ENCODE peak calls at places on chromosomes 11 and 22, in nine cellular contexts. One of them, this sample, is unnamed.
A peak's percentile ranks its signal among the peaks of the same experiment; 100 is the strongest.

GRCh38 chr22:47776329-47776728 is 1013.9 kb downstream of the TBC1D22A start:
- DNase-seq in IMR-90: no peak
- DNase-seq in ovary: no peak
- DNase-seq in HS-27A: no peak
- DNase-seq in NCI-H446 treated with DMSO at 0.1 percent for 48 hours: no peak
- DNase-seq in KBM-7: no peak
- DNase-seq in renal cortical epithelial cell: no peak
- DNase-seq in amniotic stem cell: no peak
- DNase-seq in T1000: no peak
- DNase-seq in this sample: no peak

GRCh38 chr11:108593910-108594434 is 404 bp upstream of the EXPH5 start:
- DNase-seq in ovary: no peak
- DNase-seq in renal cortical epithelial cell: peak; percentile 91
- DNase-seq in KBM-7: no peak
- DNase-seq in T1000: no peak
- DNase-seq in amniotic stem cell: no peak
- DNase-seq in NCI-H446 treated with DMSO at 0.1 percent for 48 hours: no peak
- DNase-seq in IMR-90: no peak
- DNase-seq in HS-27A: no peak
- DNase-seq in this sample: no peak

GRCh38 chr11:86999859-87000753 is 37.6 kb upstream of the TMEM135 start:
- DNase-seq in ovary: no peak
- DNase-seq in HS-27A: no peak
- DNase-seq in NCI-H446 treated with DMSO at 0.1 percent for 48 hours: no peak
- DNase-seq in amniotic stem cell: no peak
- DNase-seq in T1000: no peak
- DNase-seq in KBM-7: no peak
- DNase-seq in IMR-90: peak; percentile 10
- DNase-seq in renal cortical epithelial cell: peak; percentile 50
- DNase-seq in this sample: peak; percentile 99

GRCh38 chr22:39289445-39290247 is 29.8 kb downstream of the RPL3 start:
- DNase-seq in T1000: no peak
- DNase-seq in KBM-7: no peak
- DNase-seq in HS-27A: no peak
- DNase-seq in NCI-H446 treated with DMSO at 0.1 percent for 48 hours: no peak
- DNase-seq in IMR-90: no peak
- DNase-seq in renal cortical epithelial cell: peak; percentile 85
- DNase-seq in amniotic stem cell: no peak
- DNase-seq in ovary: no peak
- DNase-seq in this sample: no peak

GRCh38 chr11:8257003-8257664 is 6.5 kb downstream of the LMO1 start:
- DNase-seq in amniotic stem cell: no peak
- DNase-seq in IMR-90: no peak
- DNase-seq in T1000: no peak
- DNase-seq in ovary: no peak
- DNase-seq in HS-27A: no peak
- DNase-seq in KBM-7: no peak
- DNase-seq in NCI-H446 treated with DMSO at 0.1 percent for 48 hours: peak; percentile 83
- DNase-seq in renal cortical epithelial cell: no peak
- DNase-seq in this sample: no peak

GRCh38 chr22:34045311-34045710 is 125.0 kb upstream of the LARGE1 start:
- DNase-seq in IMR-90: no peak
- DNase-seq in renal cortical epithelial cell: no peak
- DNase-seq in NCI-H446 treated with DMSO at 0.1 percent for 48 hours: no peak
- DNase-seq in T1000: no peak
- DNase-seq in KBM-7: no peak
- DNase-seq in ovary: no peak
- DNase-seq in HS-27A: no peak
- DNase-seq in amniotic stem cell: no peak
- DNase-seq in this sample: no peak

GRCh38 chr11:2251138-2251537 is 19.2 kb downstream of the ASCL2 start:
- DNase-seq in KBM-7: no peak
- DNase-seq in HS-27A: no peak
- DNase-seq in amniotic stem cell: no peak
- DNase-seq in renal cortical epithelial cell: no peak
- DNase-seq in ovary: no peak
- DNase-seq in T1000: no peak
- DNase-seq in NCI-H446 treated with DMSO at 0.1 percent for 48 hours: no peak
- DNase-seq in IMR-90: no peak
- DNase-seq in this sample: no peak

GRCh38 chr11:37352485-37352884 is 754.4 kb upstream of the RAG2 start:
- DNase-seq in T1000: no peak
- DNase-seq in NCI-H446 treated with DMSO at 0.1 percent for 48 hours: no peak
- DNase-seq in HS-27A: no peak
- DNase-seq in amniotic stem cell: no peak
- DNase-seq in ovary: no peak
- DNase-seq in renal cortical epithelial cell: no peak
- DNase-seq in IMR-90: no peak
- DNase-seq in KBM-7: no peak
- DNase-seq in this sample: no peak

GRCh38 chr11:687751-688150 is 7.3 kb downstream of the DEAF1 start:
- DNase-seq in KBM-7: no peak
- DNase-seq in renal cortical epithelial cell: no peak
- DNase-seq in NCI-H446 treated with DMSO at 0.1 percent for 48 hours: no peak
- DNase-seq in amniotic stem cell: no peak
- DNase-seq in IMR-90: no peak
- DNase-seq in ovary: no peak
- DNase-seq in T1000: no peak
- DNase-seq in HS-27A: no peak
- DNase-seq in this sample: no peak

GRCh38 chr11:32210601-32211000 is 119.7 kb downstream of the RCN1 start:
- DNase-seq in NCI-H446 treated with DMSO at 0.1 percent for 48 hours: no peak
- DNase-seq in KBM-7: no peak
- DNase-seq in renal cortical epithelial cell: no peak
- DNase-seq in IMR-90: peak; percentile 33
- DNase-seq in HS-27A: no peak
- DNase-seq in amniotic stem cell: no peak
- DNase-seq in T1000: no peak
- DNase-seq in ovary: no peak
- DNase-seq in this sample: no peak

GRCh38 chr11:112392860-112393259 is 132.2 kb upstream of the PLET1 start:
- DNase-seq in NCI-H446 treated with DMSO at 0.1 percent for 48 hours: no peak
- DNase-seq in amniotic stem cell: no peak
- DNase-seq in ovary: no peak
- DNase-seq in T1000: no peak
- DNase-seq in HS-27A: no peak
- DNase-seq in KBM-7: no peak
- DNase-seq in IMR-90: no peak
- DNase-seq in renal cortical epithelial cell: no peak
- DNase-seq in this sample: no peak

GRCh38 chr11:1127664-1128162 is 30.0 kb upstream of the MUC5AC start:
- DNase-seq in amniotic stem cell: no peak
- DNase-seq in ovary: no peak
- DNase-seq in renal cortical epithelial cell: no peak
- DNase-seq in IMR-90: no peak
- DNase-seq in KBM-7: no peak
- DNase-seq in T1000: no peak
- DNase-seq in NCI-H446 treated with DMSO at 0.1 percent for 48 hours: no peak
- DNase-seq in HS-27A: no peak
- DNase-seq in this sample: no peak

GRCh38 chr11:33452806-33453205 is 195.6 kb downstream of the HIPK3 start:
- DNase-seq in NCI-H446 treated with DMSO at 0.1 percent for 48 hours: no peak
- DNase-seq in ovary: no peak
- DNase-seq in HS-27A: peak; percentile 82
- DNase-seq in amniotic stem cell: peak; percentile 86
- DNase-seq in KBM-7: no peak
- DNase-seq in renal cortical epithelial cell: peak; percentile 59
- DNase-seq in T1000: peak; percentile 4
- DNase-seq in IMR-90: peak; percentile 94
- DNase-seq in this sample: no peak

GRCh38 chr22:46116491-46116958 is 33.8 kb upstream of the PPARA start:
- DNase-seq in IMR-90: peak; percentile 73
- DNase-seq in amniotic stem cell: peak; percentile 68
- DNase-seq in T1000: peak; percentile 65
- DNase-seq in HS-27A: peak; percentile 43
- DNase-seq in NCI-H446 treated with DMSO at 0.1 percent for 48 hours: peak; percentile 50
- DNase-seq in ovary: peak; percentile 97
- DNase-seq in KBM-7: peak; percentile 80
- DNase-seq in renal cortical epithelial cell: peak; percentile 66
- DNase-seq in this sample: peak; percentile 74

GRCh38 chr11:2298795-2299747 is 2.6 kb downstream of the C11orf21 start:
- DNase-seq in renal cortical epithelial cell: peak; percentile 16
- DNase-seq in IMR-90: no peak
- DNase-seq in ovary: no peak
- DNase-seq in HS-27A: no peak
- DNase-seq in NCI-H446 treated with DMSO at 0.1 percent for 48 hours: no peak
- DNase-seq in KBM-7: no peak
- DNase-seq in amniotic stem cell: no peak
- DNase-seq in T1000: no peak
- DNase-seq in this sample: peak; percentile 63

GRCh38 chr11:32796425-32796824 is 2.0 kb upstream of the CCDC73 start:
- DNase-seq in renal cortical epithelial cell: no peak
- DNase-seq in IMR-90: no peak
- DNase-seq in amniotic stem cell: no peak
- DNase-seq in KBM-7: no peak
- DNase-seq in NCI-H446 treated with DMSO at 0.1 percent for 48 hours: no peak
- DNase-seq in T1000: no peak
- DNase-seq in HS-27A: no peak
- DNase-seq in ovary: no peak
- DNase-seq in this sample: no peak

GRCh38 chr11:76903325-76903724 is 42.6 kb downstream of the ACER3 start:
- DNase-seq in amniotic stem cell: no peak
- DNase-seq in renal cortical epithelial cell: peak; percentile 19
- DNase-seq in NCI-H446 treated with DMSO at 0.1 percent for 48 hours: no peak
- DNase-seq in IMR-90: no peak
- DNase-seq in ovary: no peak
- DNase-seq in T1000: no peak
- DNase-seq in HS-27A: no peak
- DNase-seq in KBM-7: no peak
- DNase-seq in this sample: no peak

GRCh38 chr11:132822294-132822693 is 710.0 kb downstream of the OPCML start:
- DNase-seq in ovary: no peak
- DNase-seq in renal cortical epithelial cell: no peak
- DNase-seq in IMR-90: no peak
- DNase-seq in amniotic stem cell: no peak
- DNase-seq in T1000: no peak
- DNase-seq in KBM-7: no peak
- DNase-seq in NCI-H446 treated with DMSO at 0.1 percent for 48 hours: no peak
- DNase-seq in HS-27A: no peak
- DNase-seq in this sample: no peak

GRCh38 chr11:134624166-134624920 is 212.3 kb upstream of the B3GAT1 start:
- DNase-seq in ovary: no peak
- DNase-seq in HS-27A: no peak
- DNase-seq in IMR-90: no peak
- DNase-seq in KBM-7: no peak
- DNase-seq in amniotic stem cell: no peak
- DNase-seq in renal cortical epithelial cell: no peak
- DNase-seq in T1000: no peak
- DNase-seq in NCI-H446 treated with DMSO at 0.1 percent for 48 hours: no peak
- DNase-seq in this sample: no peak

GRCh38 chr11:56688554-56688953 is 10.3 kb upstream of the OR9G1 start:
- DNase-seq in NCI-H446 treated with DMSO at 0.1 percent for 48 hours: no peak
- DNase-seq in amniotic stem cell: no peak
- DNase-seq in IMR-90: no peak
- DNase-seq in ovary: no peak
- DNase-seq in HS-27A: no peak
- DNase-seq in renal cortical epithelial cell: no peak
- DNase-seq in T1000: no peak
- DNase-seq in KBM-7: no peak
- DNase-seq in this sample: no peak

GRCh38 chr11:87265132-87265531 is 227.4 kb downstream of the TMEM135 start:
- DNase-seq in KBM-7: no peak
- DNase-seq in IMR-90: peak; percentile 71
- DNase-seq in amniotic stem cell: no peak
- DNase-seq in renal cortical epithelial cell: no peak
- DNase-seq in NCI-H446 treated with DMSO at 0.1 percent for 48 hours: no peak
- DNase-seq in T1000: no peak
- DNase-seq in ovary: no peak
- DNase-seq in HS-27A: no peak
- DNase-seq in this sample: no peak

GRCh38 chr11:92960886-92961285 is 8.6 kb upstream of the MTNR1B start:
- DNase-seq in T1000: no peak
- DNase-seq in renal cortical epithelial cell: peak; percentile 16
- DNase-seq in NCI-H446 treated with DMSO at 0.1 percent for 48 hours: no peak
- DNase-seq in HS-27A: no peak
- DNase-seq in amniotic stem cell: no peak
- DNase-seq in KBM-7: no peak
- DNase-seq in ovary: no peak
- DNase-seq in IMR-90: no peak
- DNase-seq in this sample: no peak

GRCh38 chr11:125348704-125349635 is 147.1 kb downstream of the FEZ1 start:
- DNase-seq in renal cortical epithelial cell: no peak
- DNase-seq in KBM-7: peak; percentile 37
- DNase-seq in NCI-H446 treated with DMSO at 0.1 percent for 48 hours: no peak
- DNase-seq in HS-27A: no peak
- DNase-seq in amniotic stem cell: peak; percentile 22
- DNase-seq in ovary: peak; percentile 83
- DNase-seq in IMR-90: peak; percentile 19
- DNase-seq in T1000: peak; percentile 5
- DNase-seq in this sample: peak; percentile 23

GRCh38 chr22:24319451-24319850 is 48.8 kb downstream of the SPECC1L start:
- DNase-seq in ovary: no peak
- DNase-seq in renal cortical epithelial cell: no peak
- DNase-seq in IMR-90: peak; percentile 74
- DNase-seq in amniotic stem cell: peak; percentile 11
- DNase-seq in HS-27A: no peak
- DNase-seq in T1000: no peak
- DNase-seq in KBM-7: no peak
- DNase-seq in NCI-H446 treated with DMSO at 0.1 percent for 48 hours: no peak
- DNase-seq in this sample: no peak

GRCh38 chr22:21861856-21862255 is 5.6 kb downstream of the MAPK1 start:
- DNase-seq in IMR-90: no peak
- DNase-seq in amniotic stem cell: no peak
- DNase-seq in ovary: no peak
- DNase-seq in T1000: no peak
- DNase-seq in NCI-H446 treated with DMSO at 0.1 percent for 48 hours: no peak
- DNase-seq in renal cortical epithelial cell: no peak
- DNase-seq in KBM-7: no peak
- DNase-seq in HS-27A: no peak
- DNase-seq in this sample: no peak

GRCh38 chr22:17063372-17064106 is 21.3 kb upstream of the IL17RA start:
- DNase-seq in T1000: no peak
- DNase-seq in amniotic stem cell: no peak
- DNase-seq in renal cortical epithelial cell: no peak
- DNase-seq in KBM-7: no peak
- DNase-seq in ovary: no peak
- DNase-seq in IMR-90: no peak
- DNase-seq in NCI-H446 treated with DMSO at 0.1 percent for 48 hours: no peak
- DNase-seq in HS-27A: no peak
- DNase-seq in this sample: no peak

GRCh38 chr22:50621948-50622722 is 5.8 kb downstream of the ARSA start:
- DNase-seq in amniotic stem cell: no peak
- DNase-seq in HS-27A: no peak
- DNase-seq in KBM-7: peak; percentile 63
- DNase-seq in ovary: no peak
- DNase-seq in NCI-H446 treated with DMSO at 0.1 percent for 48 hours: no peak
- DNase-seq in IMR-90: no peak
- DNase-seq in renal cortical epithelial cell: no peak
- DNase-seq in T1000: no peak
- DNase-seq in this sample: no peak

GRCh38 chr22:37314315-37315046 is 32.2 kb downstream of the CYTH4 start:
- DNase-seq in HS-27A: no peak
- DNase-seq in amniotic stem cell: no peak
- DNase-seq in ovary: no peak
- DNase-seq in NCI-H446 treated with DMSO at 0.1 percent for 48 hours: no peak
- DNase-seq in IMR-90: no peak
- DNase-seq in KBM-7: peak; percentile 26
- DNase-seq in T1000: peak; percentile 24
- DNase-seq in renal cortical epithelial cell: no peak
- DNase-seq in this sample: no peak

GRCh38 chr22:23408321-23408720 is 171.8 kb downstream of the IGLL1 start:
- DNase-seq in KBM-7: no peak
- DNase-seq in NCI-H446 treated with DMSO at 0.1 percent for 48 hours: no peak
- DNase-seq in renal cortical epithelial cell: no peak
- DNase-seq in IMR-90: no peak
- DNase-seq in amniotic stem cell: no peak
- DNase-seq in ovary: no peak
- DNase-seq in T1000: no peak
- DNase-seq in HS-27A: no peak
- DNase-seq in this sample: no peak

GRCh38 chr11:84164722-84165121 is 878.6 kb upstream of the CCDC90B start:
- DNase-seq in amniotic stem cell: no peak
- DNase-seq in T1000: no peak
- DNase-seq in KBM-7: no peak
- DNase-seq in ovary: no peak
- DNase-seq in HS-27A: no peak
- DNase-seq in NCI-H446 treated with DMSO at 0.1 percent for 48 hours: peak; percentile 22
- DNase-seq in renal cortical epithelial cell: peak; percentile 42
- DNase-seq in IMR-90: no peak
- DNase-seq in this sample: no peak

GRCh38 chr11:35103366-35104194 is 35.4 kb upstream of the CD44 start:
- DNase-seq in NCI-H446 treated with DMSO at 0.1 percent for 48 hours: no peak
- DNase-seq in T1000: no peak
- DNase-seq in amniotic stem cell: no peak
- DNase-seq in KBM-7: no peak
- DNase-seq in IMR-90: peak; percentile 27
- DNase-seq in renal cortical epithelial cell: no peak
- DNase-seq in ovary: no peak
- DNase-seq in HS-27A: no peak
- DNase-seq in this sample: no peak